ENCODE peak calls at places on chromosomes 7 and 10, in eight cellular contexts. Q is tibial nerve, J is fibroblast of villous mesenchyme, W is thoracic aorta, V is bronchial epithelial cell, D is astrocyte of the cerebellum, O is upper lobe of left lung, Y is keratinocyte. F is an unnamed sample.

GRCh38 chr10:32141018-32141807 is 85.0 kb upstream of the KIF5B start:
- DNase-seq in D (no peak), J (peak; percentile 37), Q (no peak), W (no peak), Y (no peak), O (no peak), V (peak; percentile 67), F (no peak)

GRCh38 chr7:101596898-101597297 is 32.2 kb downstream of the MYL10 start:
- DNase-seq in Y (no peak), D (no peak), O (no peak), W (no peak), J (no peak), Q (no peak), V (no peak), F (no peak)

GRCh38 chr10:108005627-108006026 is 841.1 kb upstream of the SORCS1 start:
- DNase-seq in W (no peak), D (no peak), V (peak; percentile 45), O (no peak), J (no peak), Q (no peak), Y (no peak), F (no peak)

GRCh38 chr7:149495785-149496641 is 1.6 kb downstream of the ZNF746 start:
- DNase-seq in Y (no peak), D (peak; percentile 57), J (peak; percentile 84), W (peak; percentile 71), O (no peak), Q (peak; percentile 62), V (peak; percentile 43), F (peak; percentile 89)

GRCh38 chr7:22251284-22251683 is 105.7 kb downstream of the RAPGEF5 start:
- DNase-seq in Y (no peak), W (no peak), Q (no peak), V (no peak), O (no peak), D (no peak), J (no peak), F (no peak)

GRCh38 chr7:18831381-18831901 is 286.0 kb downstream of the TWIST1 start:
- DNase-seq in V (no peak), D (no peak), Q (no peak), W (no peak), Y (no peak), J (no peak), O (no peak), F (no peak)

GRCh38 chr10:31912898-31913847 is 15.5 kb downstream of the ARHGAP12 start:
- DNase-seq in W (no peak), Q (no peak), J (no peak), Y (no peak), D (peak; percentile 41), O (no peak), V (peak; percentile 38), F (peak; percentile 34)

GRCh38 chr7:108358553-108358952 is 97.7 kb downstream of the NRCAM start:
- DNase-seq in W (no peak), D (peak; percentile 70), Q (no peak), V (peak; percentile 75), Y (no peak), O (no peak), J (peak; percentile 84), F (peak; percentile 94)

GRCh38 chr7:30583181-30583580 is 11.5 kb upstream of the GARS1 start:
- DNase-seq in J (no peak), V (no peak), Y (no peak), W (no peak), O (no peak), Q (no peak), D (no peak), F (no peak)

GRCh38 chr10:16787361-16787791 is 29.8 kb downstream of the RSU1 start:
- DNase-seq in O (peak; percentile 45), V (no peak), W (no peak), Q (no peak), D (no peak), J (no peak), Y (no peak), F (no peak)

GRCh38 chr10:84822926-84823325 is 494.5 kb downstream of the CCSER2 start:
- DNase-seq in W (no peak), Y (no peak), J (no peak), O (no peak), D (no peak), Q (no peak), V (no peak), F (no peak)

GRCh38 chr7:135109976-135110375 is 37.9 kb upstream of the TMEM140 start:
- DNase-seq in D (no peak), Y (no peak), V (no peak), Q (no peak), W (no peak), J (no peak), O (no peak), F (no peak)

GRCh38 chr10:132617781-132618052 is 80.1 kb downstream of the INPP5A start:
- DNase-seq in V (no peak), W (no peak), D (no peak), Y (no peak), Q (no peak), J (no peak), O (no peak), F (no peak)

GRCh38 chr10:37490266-37490665 is 364.9 kb downstream of the ANKRD30A start:
- DNase-seq in Q (no peak), D (no peak), O (no peak), J (peak; percentile 11), W (no peak), Y (no peak), V (no peak), F (no peak)

GRCh38 chr7:42238709-42239395 is 1.8 kb upstream of the GLI3 start:
- DNase-seq in W (no peak), O (no peak), J (peak; percentile 87), V (peak; percentile 69), D (no peak), Q (no peak), Y (no peak), F (peak; percentile 85)

GRCh38 chr10:82813856-82814255 is 938.9 kb downstream of the NRG3 start:
- DNase-seq in D (peak; percentile 22), Y (no peak), W (no peak), Q (no peak), O (no peak), V (peak; percentile 28), J (peak; percentile 18), F (peak; percentile 10)

GRCh38 chr10:33271969-33272583 is 62.4 kb downstream of the NRP1 start:
- DNase-seq in J (peak; percentile 48), V (no peak), Q (no peak), W (no peak), D (no peak), O (no peak), Y (no peak), F (no peak)

GRCh38 chr10:112614072-112614471 is 167.1 kb downstream of the VTI1A start:
- DNase-seq in W (no peak), Q (no peak), V (no peak), J (no peak), D (no peak), Y (no peak), O (no peak), F (no peak)

DNA sequence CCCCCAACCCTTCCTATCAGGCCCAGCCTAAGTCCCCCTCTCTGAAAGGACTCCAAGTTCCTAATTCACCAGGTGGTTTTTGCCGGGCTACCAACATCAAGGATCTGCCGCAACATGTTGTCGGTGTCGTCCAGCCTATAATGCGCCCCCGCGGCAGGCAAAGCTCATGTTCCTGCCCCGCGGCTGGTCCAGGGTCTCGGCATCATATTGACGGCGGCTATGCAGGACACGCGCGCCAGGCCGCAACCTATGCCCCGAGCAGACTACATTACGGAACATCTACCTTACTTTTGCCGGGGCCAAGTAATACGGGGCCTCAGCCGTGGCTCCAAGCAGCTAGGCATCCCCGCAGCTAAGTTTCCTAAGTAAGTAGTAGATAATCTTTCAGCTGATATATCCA is 24.6 kb upstream of the FAM221A start:
- DNase-seq in W (no peak), V (no peak), J (no peak), Q (no peak), Y (no peak), O (peak; percentile 65), D (no peak), F (no peak)
- TF ChIP-seq CTCF in W (no peak), V (no peak), J (no peak), Q (no peak), Y (no peak), O (no peak), D (no peak), F (no peak)

GRCh38 chr10:62054825-62055224 is 153.3 kb downstream of the ARID5B start:
- DNase-seq in J (no peak), W (no peak), O (no peak), D (no peak), V (no peak), Q (no peak), Y (no peak), F (no peak)
- H3K4me3 ChIP-seq in J (peak overlapping the region; percentile 99), W (peak overlapping the region; percentile 83), O (no peak overlapping the region), D (no peak overlapping the region), V (no peak overlapping the region), Q (peak overlapping the region; percentile 24), Y (no peak overlapping the region), F (no peak overlapping the region)

GRCh38 chr10:100377830-100378229 is 30.8 kb downstream of the SCD start:
- DNase-seq in O (no peak), D (no peak), Y (no peak), V (no peak), Q (no peak), J (no peak), W (no peak), F (no peak)

GRCh38 chr10:100382553-100382952 is 35.5 kb downstream of the SCD start:
- DNase-seq in O (peak; percentile 40), V (no peak), W (no peak), J (no peak), Q (no peak), Y (no peak), D (no peak), F (no peak)

DNA sequence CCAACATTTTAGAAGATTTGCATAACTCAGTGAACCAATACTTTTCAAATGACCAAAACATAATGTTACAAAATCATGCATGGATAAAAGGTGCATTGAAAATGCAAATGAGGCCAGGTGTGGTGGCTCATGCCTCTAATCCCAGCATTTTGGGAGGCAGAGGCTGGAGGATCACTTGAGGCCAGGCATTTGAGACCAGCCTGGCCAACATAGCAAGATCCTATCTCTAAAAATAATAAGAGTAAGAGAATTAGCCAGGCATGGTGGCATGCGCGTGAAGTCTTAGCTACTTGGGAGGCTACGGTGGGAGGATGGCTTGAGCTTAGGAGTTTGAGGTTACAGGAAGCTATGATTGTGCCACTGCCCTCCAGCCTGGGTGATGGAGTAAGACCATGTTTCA is 33.4 kb downstream of the SCD start:
- DNase-seq in Q (no peak), Y (no peak), V (no peak), D (no peak), W (no peak), J (no peak), O (no peak), F (no peak)
- TF ChIP-seq CTCF in Q (no peak), Y (no peak), V (no peak), D (no peak), W (no peak), J (no peak), O (no peak), F (no peak)

DNA sequence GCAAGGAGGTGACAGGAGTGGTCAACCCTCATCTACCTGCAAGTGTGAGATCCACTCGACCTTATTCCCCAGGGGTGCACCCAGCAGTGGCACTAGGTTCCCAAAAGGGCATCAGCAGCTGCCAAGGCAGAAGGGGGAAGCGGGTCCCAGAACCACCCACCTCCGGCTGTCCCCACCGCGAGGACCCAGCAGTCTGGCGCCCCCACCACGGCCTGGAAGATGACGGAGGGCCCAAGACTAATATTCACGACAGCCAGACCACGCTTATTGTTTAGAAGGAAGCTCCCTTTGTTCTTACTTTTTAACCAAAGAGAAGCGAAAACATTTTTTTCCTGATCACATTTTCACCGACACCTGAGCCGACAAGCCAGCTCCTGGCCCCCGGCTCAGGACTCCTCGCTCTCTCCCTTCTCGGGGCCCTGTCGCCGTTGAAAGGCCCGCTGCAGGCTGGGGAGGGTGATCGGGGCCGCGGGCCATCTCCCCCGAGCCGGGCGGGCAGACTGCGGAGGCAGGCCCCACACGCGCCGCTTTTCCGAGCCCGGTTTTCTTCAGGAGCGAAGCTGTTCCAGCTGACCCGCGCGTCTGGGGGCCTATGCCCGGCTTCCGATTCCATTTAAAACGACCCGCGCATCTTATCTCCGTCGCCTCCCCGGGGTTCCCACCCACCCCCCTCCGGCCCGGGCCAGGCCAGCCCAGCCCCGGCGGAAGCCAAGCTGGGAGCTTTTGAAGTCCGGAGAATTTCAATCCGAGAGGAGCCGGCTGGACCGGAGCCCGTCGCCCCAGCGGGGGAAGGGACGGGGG is 3.4 kb upstream of the EVX1 start:
- DNase-seq in O (peak; percentile 81), J (no peak), D (no peak), V (no peak), Q (no peak), W (no peak), Y (no peak), F (no peak)
- H3K4me3 ChIP-seq in O (peak overlapping the region; percentile 15), J (peak overlapping the region; percentile 16), D (no peak overlapping the region), V (no peak overlapping the region), Q (no peak overlapping the region), W (peak overlapping the region; percentile 33), Y (no peak overlapping the region), F (no peak overlapping the region)